ENCODE peak calls at places on chromosome 13, in five cellular contexts. C is GM23338, S is PC-3, A is OCI-LY7, Q is hepatocyte. G is an unnamed sample.

GRCh38 chr13:59721889-59722579 is 441.7 kb downstream of the DIAPH3 start:
- DNase-seq in C (no peak), S (no peak), A (no peak), Q (no peak), G (no peak)

GRCh38 chr13:111153977-111154332 is 38.8 kb downstream of the ARHGEF7 start:
- DNase-seq in C (peak), S (peak), A (peak), Q (no peak), G (no peak)

GRCh38 chr13:48626077-48626449 is 27.7 kb upstream of the CYSLTR2 start:
- DNase-seq in C (no peak), S (no peak), A (no peak), Q (peak), G (no peak)

GRCh38 chr13:41050041-41050440 is 11.3 kb upstream of the WBP4 start:
- DNase-seq in C (no peak), S (no peak), A (no peak), Q (no peak), G (no peak)

GRCh38 chr13:95192998-95193397 is 108.3 kb downstream of the ABCC4 start:
- DNase-seq in C (no peak), S (no peak), A (no peak), Q (no peak), G (no peak)

GRCh38 chr13:112637017-112637801 is 49.3 kb upstream of the TUBGCP3 start:
- DNase-seq in C (peak), S (no peak), A (no peak), Q (no peak), G (no peak)

GRCh38 chr13:110799246-110800236 is 86.0 kb downstream of the ING1 start:
- DNase-seq in C (no peak), S (no peak), A (no peak), Q (peak), G (no peak)

GRCh38 chr13:85266771-85267170 is 532.4 kb downstream of the SLITRK6 start:
- DNase-seq in C (peak), S (no peak), A (no peak), Q (no peak), G (peak)

GRCh38 chr13:33583398-33583797 is 234.6 kb upstream of the RFC3 start:
- DNase-seq in C (no peak), S (no peak), A (no peak), Q (no peak), G (no peak)

GRCh38 chr13:52832268-52832667 is 16.2 kb downstream of the PCDH8 start:
- DNase-seq in C (no peak), S (no peak), A (no peak), Q (no peak), G (no peak)

GRCh38 chr13:109687559-109688448 is 98.6 kb downstream of the IRS2 start:
- DNase-seq in C (no peak), S (no peak), A (no peak), Q (peak), G (peak)

GRCh38 chr13:58949646-58950045 is 1214.1 kb downstream of the DIAPH3 start:
- DNase-seq in C (peak), S (no peak), A (peak), Q (no peak), G (peak)

GRCh38 chr13:111852701-111853100 is 214.2 kb upstream of the SOX1 start:
- DNase-seq in C (no peak), S (no peak), A (no peak), Q (no peak), G (no peak)

GRCh38 chr13:81929988-81930387 is 1589.1 kb upstream of the SPRY2 start:
- DNase-seq in C (peak), S (peak), A (no peak), Q (peak), G (peak)

GRCh38 chr13:107678075-107678689 is 537.2 kb downstream of the LIG4 start:
- DNase-seq in C (peak), S (peak), A (no peak), Q (peak), G (peak)

GRCh38 chr13:102930566-102930965 is 84.7 kb downstream of the ERCC5 start:
- DNase-seq in C (no peak), S (no peak), A (no peak), Q (no peak), G (no peak)

GRCh38 chr13:36857273-36857672 is 38.3 kb downstream of the RFXAP start:
- DNase-seq in C (no peak), S (no peak), A (no peak), Q (no peak), G (no peak)

GRCh38 chr13:48502601-48503319 is 30.1 kb downstream of the RCBTB2 start:
- DNase-seq in C (no peak), S (no peak), A (no peak), Q (no peak), G (no peak)

GRCh38 chr13:68176486-68176885 is 946.4 kb upstream of the PCDH9 start:
- DNase-seq in C (no peak), S (peak), A (no peak), Q (peak), G (no peak)

GRCh38 chr13:33441015-33441414 is 155.5 kb upstream of the STARD13 start:
- DNase-seq in C (peak), S (peak), A (no peak), Q (peak), G (peak)

GRCh38 chr13:89214115-89214514 is 1542.9 kb downstream of the SLITRK5 start:
- DNase-seq in C (no peak), S (no peak), A (no peak), Q (no peak), G (no peak)

GRCh38 chr13:67192751-67193150 is 37.4 kb downstream of the PCDH9 start:
- DNase-seq in C (no peak), S (no peak), A (no peak), Q (no peak), G (no peak)

GRCh38 chr13:64675256-64675892 is 2554.8 kb downstream of the PCDH9 start:
- DNase-seq in C (no peak), S (peak), A (no peak), Q (peak), G (no peak)

GRCh38 chr13:111076156-111077013 is 38.7 kb upstream of the ARHGEF7 start:
- DNase-seq in C (peak), S (no peak), A (no peak), Q (no peak), G (no peak)

GRCh38 chr13:109110159-109110558 is 480.7 kb downstream of the MYO16 start:
- DNase-seq in C (no peak), S (no peak), A (no peak), Q (no peak), G (no peak)

GRCh38 chr13:97468331-97468730 is 34.4 kb downstream of the RAP2A start:
- DNase-seq in C (no peak), S (no peak), A (no peak), Q (no peak), G (no peak)

GRCh38 chr13:27037171-27037570 is 134.4 kb downstream of the USP12 start:
- DNase-seq in C (no peak), S (no peak), A (no peak), Q (no peak), G (no peak)

GRCh38 chr13:36332986-36333385 is 13.2 kb downstream of the SPART start:
- DNase-seq in C (no peak), S (peak), A (no peak), Q (no peak), G (no peak)

GRCh38 chr13:33490461-33491327 is 205.1 kb upstream of the STARD13 start:
- DNase-seq in C (peak), S (no peak), A (no peak), Q (no peak), G (peak)

GRCh38 chr13:51333826-51334225 is 5.7 kb upstream of the SERPINE3 start:
- DNase-seq in C (no peak), S (no peak), A (no peak), Q (no peak), G (no peak)

GRCh38 chr13:110759710-110760109 is 46.2 kb downstream of the ING1 start:
- DNase-seq in C (no peak), S (peak), A (no peak), Q (no peak), G (no peak)

GRCh38 chr13:27080018-27080948 is 91.3 kb downstream of the USP12 start:
- DNase-seq in C (no peak), S (no peak), A (no peak), Q (no peak), G (no peak)

GRCh38 chr13:30241537-30241936 is 65.8 kb downstream of the KATNAL1 start:
- DNase-seq in C (no peak), S (no peak), A (no peak), Q (no peak), G (no peak)

GRCh38 chr13:39515231-39515630 is 87.8 kb downstream of the LHFPL6 start:
- DNase-seq in C (no peak), S (no peak), A (no peak), Q (no peak), G (peak)

GRCh38 chr13:109778102-109778542 is 8.3 kb downstream of the IRS2 start:
- DNase-seq in C (no peak), S (peak), A (no peak), Q (peak), G (peak)

DNA sequence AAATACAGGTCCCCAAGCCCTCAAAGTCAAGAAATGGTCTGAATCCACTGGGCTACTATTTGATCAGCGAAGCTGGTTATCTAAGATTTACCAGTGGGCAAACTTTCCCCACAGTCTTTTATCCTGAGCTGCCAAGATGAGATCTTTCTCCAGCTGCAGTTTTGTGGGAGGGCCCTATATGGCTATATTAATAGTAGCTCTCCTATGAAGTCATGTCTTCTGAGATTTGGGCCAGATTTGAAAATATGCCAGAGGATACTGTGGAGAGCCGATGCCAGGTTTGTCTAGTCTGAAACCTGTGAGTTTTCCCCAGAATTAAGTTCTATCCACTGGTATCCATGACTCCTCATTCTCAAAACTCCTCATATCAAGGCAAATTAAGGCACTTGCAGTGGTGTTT is 173.2 kb downstream of the FLT1 start:
- DNase-seq in C (no peak), S (no peak), A (no peak), Q (no peak), G (no peak)
- H3K4me2 ChIP-seq in C (no peak), S (peak), A (no peak), Q (peak), G (no peak)

DNA sequence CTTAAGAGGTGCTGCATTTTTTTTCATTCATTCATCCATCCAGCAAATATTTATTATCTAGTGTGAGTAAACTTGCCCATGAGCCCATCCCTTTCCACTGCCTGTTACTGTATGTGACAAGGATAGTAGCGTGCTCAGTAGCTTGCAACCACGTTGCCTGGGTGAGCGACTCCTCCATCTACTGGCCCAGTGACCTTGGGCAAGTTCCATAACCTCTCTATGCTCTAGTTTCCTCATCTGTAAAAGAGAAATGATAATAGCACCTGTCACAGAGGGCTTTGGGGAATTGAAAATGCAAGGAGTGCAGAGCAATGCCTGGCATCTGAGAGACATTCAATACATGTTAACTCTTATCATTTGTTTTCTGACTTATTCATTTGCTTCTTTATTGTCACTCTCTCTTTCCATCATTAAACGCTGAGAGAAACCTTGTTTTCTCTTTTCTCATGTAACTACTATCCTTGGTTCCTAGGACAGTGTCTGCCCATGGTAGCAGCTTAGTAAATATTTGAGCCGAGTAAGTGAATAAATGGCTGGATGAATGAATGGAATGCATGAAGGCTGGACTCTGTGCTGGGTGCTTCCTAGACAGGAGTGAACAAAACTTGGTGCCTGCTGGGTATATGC is 19.9 kb downstream of the LRCH1 start:
- DNase-seq in C (no peak), S (no peak), A (peak), Q (no peak), G (no peak)
- TF ChIP-seq CTCF in C (no peak), S (no peak), A (no peak), Q (no peak), G (no peak)

GRCh38 chr13:113852536-113853517 is 11.0 kb downstream of the GAS6 start:
- DNase-seq in C (no peak), S (no peak), A (no peak), Q (no peak), G (no peak)

GRCh38 chr13:113851480-113851803 is 12.4 kb downstream of the GAS6 start:
- DNase-seq in C (no peak), S (no peak), A (no peak), Q (no peak), G (no peak)

GRCh38 chr13:113850722-113851479 is 13.0 kb downstream of the GAS6 start:
- DNase-seq in C (no peak), S (no peak), A (no peak), Q (no peak), G (no peak)

GRCh38 chr13:113853518-113854237 is 10.2 kb downstream of the GAS6 start:
- DNase-seq in C (no peak), S (no peak), A (no peak), Q (no peak), G (no peak)

GRCh38 chr13:113851826-113852535 is 11.9 kb downstream of the GAS6 start:
- DNase-seq in C (no peak), S (no peak), A (no peak), Q (no peak), G (no peak)
- TF ChIP-seq EZH2phosphoT487 in C (no peak), S (no peak), A (no peak), Q (no peak), G (no peak)

GRCh38 chr13:83881031-83881727 is 1.1 kb downstream of the SLITRK1 start:
- DNase-seq in C (peak), S (no peak), A (no peak), Q (no peak), G (peak)
- H3K4me2 ChIP-seq in C (peak), S (no peak), A (no peak), Q (peak), G (peak)

GRCh38 chr13:77026255-77026782 is 640 bp downstream of the FBXL3 start:
- DNase-seq in C (peak), S (peak), A (peak), Q (peak), G (peak)
- TF ChIP-seq CTCF in C (no peak), S (no peak), A (peak), Q (no peak), G (no peak)

GRCh38 chr13:21676611-21677021 is 5.7 kb downstream of the FGF9 start:
- DNase-seq in C (peak), S (no peak), A (peak), Q (peak), G (peak)
- TF ChIP-seq EZH2phosphoT487 in C (no peak), S (no peak), A (no peak), Q (no peak), G (no peak)

G was measured in neural progenitor cell.